ENCODE peak calls at places on chromosomes 12 and 14, in seven cellular contexts. K, U, B, R, A, W and Y are unnamed samples. For H3K9me3, the result is how much of the 10 kb centered on the place peaks cover.

GRCh38 chr12:20628388-20628787 is 66.7 kb upstream of the SLCO1C1 start:
- DNase-seq in K (no peak), U (no peak), B (no peak), R (peak), A (no peak), W (no peak), Y (no peak)

GRCh38 chr12:125434936-125435443 is 369.8 kb downstream of the AACS start:
- DNase-seq in K (no peak), U (no peak), B (no peak), R (no peak), A (no peak), W (no peak), Y (no peak)

GRCh38 chr14:100729982-100730381 is 3.3 kb downstream of the DLK1 start:
- DNase-seq in K (no peak), U (peak), B (no peak), R (no peak), A (no peak), W (no peak), Y (no peak)

GRCh38 chr12:117986705-117987469 is 18.1 kb upstream of the KSR2 start:
- DNase-seq in K (no peak), U (no peak), B (no peak), R (no peak), A (peak), W (no peak), Y (no peak)

GRCh38 chr12:117622087-117622486 is 260.7 kb upstream of the NOS1 start:
- DNase-seq in K (no peak), U (no peak), B (no peak), R (no peak), A (no peak), W (peak), Y (no peak)

GRCh38 chr14:96320605-96321004 is 42.5 kb downstream of the ATG2B start:
- DNase-seq in K (no peak), U (no peak), B (no peak), R (no peak), A (no peak), W (no peak), Y (no peak)

GRCh38 chr14:89912667-89913211 is 41.8 kb downstream of the EFCAB11 start:
- DNase-seq in K (no peak), U (no peak), B (no peak), R (peak), A (no peak), W (peak), Y (peak)

GRCh38 chr14:69354383-69355154 is 43.5 kb downstream of the ERH start:
- DNase-seq in K (peak), U (peak), B (peak), R (peak), A (no peak), W (no peak), Y (peak)

GRCh38 chr12:131723532-131723931 is 12.6 kb downstream of the SFSWAP start:
- DNase-seq in K (no peak), U (no peak), B (no peak), R (no peak), A (no peak), W (no peak), Y (no peak)

GRCh38 chr14:61253064-61253753 is 27.9 kb downstream of the TMEM30B start:
- DNase-seq in K (no peak), U (no peak), B (no peak), R (no peak), A (no peak), W (no peak), Y (no peak)

GRCh38 chr12:34287437-34287836 is 265.1 kb downstream of the ALG10 start:
- DNase-seq in K (no peak), U (peak), B (no peak), R (no peak), A (no peak), W (no peak), Y (no peak)
- H3K9me3 ChIP-seq in K (under half), U (under half), B (under half), R (under half), A (under half), W (under half), Y (under half)

DNA sequence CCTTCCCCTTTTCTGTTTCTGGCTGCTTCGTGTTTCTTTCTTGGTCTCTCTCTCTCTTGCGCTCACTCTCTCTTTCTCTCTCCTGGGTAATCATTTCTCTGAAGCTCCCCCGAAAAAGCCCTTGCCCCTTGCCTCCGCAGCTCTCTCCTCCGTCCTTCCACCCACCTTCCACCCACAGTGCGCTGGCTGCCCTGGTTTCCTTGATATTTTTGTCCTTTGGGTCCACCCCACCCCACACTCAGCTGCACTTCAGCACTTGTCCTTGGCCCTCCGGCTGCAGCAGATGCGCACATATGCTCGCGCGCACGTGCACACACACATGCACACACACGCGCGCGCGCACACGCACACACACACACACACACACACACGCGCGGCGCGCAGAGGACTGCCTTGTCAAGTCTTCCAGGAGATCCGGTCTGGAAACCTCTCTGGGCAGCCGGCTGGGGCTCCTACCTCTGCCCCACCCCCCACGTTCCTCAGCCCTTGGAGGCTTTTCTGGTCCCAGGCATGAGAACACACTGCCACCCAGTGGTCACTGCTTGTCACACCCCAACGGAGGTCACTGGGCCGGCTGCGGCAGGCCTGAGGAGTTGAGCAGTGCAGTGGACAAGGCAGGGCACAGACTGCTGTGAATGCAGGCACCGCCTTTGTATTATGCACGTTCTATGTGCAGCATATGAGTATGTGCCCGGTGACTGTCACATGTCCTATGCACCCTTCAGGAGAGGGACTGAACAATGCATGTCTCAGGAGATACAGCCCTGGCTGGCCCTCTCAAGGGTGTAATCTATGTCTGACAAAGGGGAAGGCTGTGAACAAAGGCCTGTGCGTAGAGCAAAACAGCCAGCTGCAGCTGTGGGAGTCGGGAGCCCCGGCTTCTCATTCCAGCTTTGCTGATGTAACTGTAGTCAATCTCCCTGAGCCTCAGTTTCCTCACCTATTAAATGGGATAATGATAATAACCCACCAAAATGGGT is 6.5 kb downstream of the LAG3 start:
- DNase-seq in K (peak), U (peak), B (peak), R (peak), A (peak), W (peak), Y (peak)
- TF ChIP-seq POLR2AphosphoS5 in K (peak), U (peak), B (peak), R (peak), A (no peak), W (peak), Y (no peak)

DNA sequence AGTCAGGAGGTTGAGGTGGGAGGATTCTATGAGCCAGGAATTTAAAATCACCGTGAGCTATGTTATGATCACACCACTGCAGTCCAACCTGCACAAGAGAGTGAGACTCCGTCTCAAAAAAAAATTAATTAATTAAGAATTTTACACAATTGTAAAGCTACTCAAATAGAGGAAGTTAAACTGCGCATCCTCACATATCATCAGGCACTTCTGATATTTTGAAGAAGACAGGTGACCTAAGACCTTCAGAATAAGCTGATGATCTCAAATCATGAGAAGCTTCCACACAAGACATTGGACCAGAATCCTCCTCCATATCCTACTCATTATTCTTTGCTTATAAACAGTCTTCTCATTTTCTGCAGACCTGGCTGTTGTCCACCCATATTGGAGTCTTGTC is 800.9 kb downstream of the TMEM121 start:
- DNase-seq in K (no peak), U (no peak), B (no peak), R (no peak), A (no peak), W (no peak), Y (no peak)
- H3K9me3 ChIP-seq in K (under half), U (under half), B (under half), R (under half), A (under half), W (under half), Y (under half)

GRCh38 chr14:102076793-102077759 is 9.8 kb downstream of the HSP90AA1 start:
- DNase-seq in K (no peak), U (peak), B (no peak), R (no peak), A (no peak), W (no peak), Y (no peak)
- TF ChIP-seq POLR2AphosphoS5 in K (no peak), U (no peak), B (no peak), R (no peak), A (no peak), W (no peak), Y (no peak)

GRCh38 chr14:19941668-19942067 is 11.0 kb downstream of the OR4K1 start:
- DNase-seq in K (no peak), U (no peak), B (no peak), R (no peak), A (no peak), W (no peak), Y (no peak)

GRCh38 chr14:19949218-19949617 is 18.5 kb downstream of the OR4K1 start:
- DNase-seq in K (no peak), U (no peak), B (no peak), R (no peak), A (no peak), W (no peak), Y (no peak)

DNA sequence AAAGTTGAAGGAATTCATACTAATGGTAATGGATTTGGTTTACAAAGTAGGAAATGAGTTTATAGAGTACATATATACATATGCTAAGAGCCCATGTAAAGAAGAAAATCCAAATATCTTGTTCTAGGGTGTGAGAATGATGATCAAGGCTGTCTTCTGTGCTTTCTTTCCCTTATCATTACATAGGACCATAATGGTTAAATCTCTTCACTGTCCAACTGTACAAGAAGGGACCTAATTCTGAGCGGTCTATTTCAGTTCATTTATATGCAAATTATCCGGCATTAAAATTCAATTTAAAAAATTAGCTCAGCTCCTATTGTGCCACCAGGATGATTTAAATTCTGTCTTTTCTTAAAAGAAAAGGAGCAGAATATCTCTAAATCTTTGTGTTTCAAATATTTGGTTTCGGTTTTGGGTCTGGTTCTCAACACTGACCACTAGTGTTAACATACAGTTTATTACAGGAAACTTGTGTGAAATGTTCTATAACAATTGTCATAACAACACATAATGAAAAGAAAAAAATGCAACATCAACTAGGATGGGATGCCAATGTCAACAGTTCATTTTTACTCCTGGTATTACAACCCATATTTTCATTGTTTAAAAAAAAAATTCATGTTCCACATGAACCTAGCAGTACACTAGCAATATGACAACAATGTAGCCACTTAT is 16.8 kb downstream of the OR4K1 start:
- DNase-seq in K (no peak), U (no peak), B (no peak), R (no peak), A (no peak), W (no peak), Y (no peak)
- H3K9me3 ChIP-seq in K (under half), U (under half), B (under half), R (under half), A (under half), W (under half), Y (under half)